ENCODE peak calls at places on chromosomes 13 and 19, in four cellular contexts. One of them, this sample, is unnamed.

GRCh38 chr19:2888739-2889224 is 11.9 kb upstream of the ZNF57 start:
- DNase-seq in colonic mucosa: no peak
- DNase-seq in anterior cingulate cortex: no peak
- DNase-seq in body of pancreas: no peak
- DNase-seq in this sample: peak

GRCh38 chr19:11137542-11138384 is 17.8 kb downstream of the SPC24 start:
- DNase-seq in colonic mucosa: peak
- DNase-seq in anterior cingulate cortex: peak
- DNase-seq in body of pancreas: peak
- DNase-seq in this sample: peak

GRCh38 chr19:291561-292280 is 518 bp upstream of the PLPP2 start:
- DNase-seq in colonic mucosa: peak
- DNase-seq in anterior cingulate cortex: no peak
- DNase-seq in body of pancreas: no peak
- DNase-seq in this sample: peak

GRCh38 chr13:48642061-48642460 is 11.7 kb upstream of the CYSLTR2 start:
- DNase-seq in colonic mucosa: no peak
- DNase-seq in anterior cingulate cortex: no peak
- DNase-seq in body of pancreas: no peak
- DNase-seq in this sample: no peak

GRCh38 chr13:33017410-33017929 is 1.2 kb downstream of the KL start:
- DNase-seq in colonic mucosa: peak
- DNase-seq in anterior cingulate cortex: no peak
- DNase-seq in body of pancreas: no peak
- DNase-seq in this sample: peak

GRCh38 chr13:110644892-110645521 is 29.7 kb downstream of the NAXD start:
- DNase-seq in colonic mucosa: peak
- DNase-seq in anterior cingulate cortex: peak
- DNase-seq in body of pancreas: peak
- DNase-seq in this sample: peak

GRCh38 chr13:83839158-83839557 is 43.1 kb downstream of the SLITRK1 start:
- DNase-seq in colonic mucosa: no peak
- DNase-seq in anterior cingulate cortex: no peak
- DNase-seq in body of pancreas: no peak
- DNase-seq in this sample: no peak

GRCh38 chr13:62337109-62337880 is 921.6 kb upstream of the PCDH20 start:
- DNase-seq in colonic mucosa: no peak
- DNase-seq in anterior cingulate cortex: no peak
- DNase-seq in body of pancreas: no peak
- DNase-seq in this sample: no peak

GRCh38 chr13:40149611-40150283 is 494.3 kb downstream of the COG6 start:
- DNase-seq in colonic mucosa: no peak
- DNase-seq in anterior cingulate cortex: no peak
- DNase-seq in body of pancreas: no peak
- DNase-seq in this sample: no peak

GRCh38 chr13:38821753-38822551 is 135.1 kb downstream of the FREM2 start:
- DNase-seq in colonic mucosa: no peak
- DNase-seq in anterior cingulate cortex: no peak
- DNase-seq in body of pancreas: no peak
- DNase-seq in this sample: no peak

GRCh38 chr19:518292-519231 is 11.3 kb downstream of the TPGS1 start:
- DNase-seq in colonic mucosa: no peak
- DNase-seq in anterior cingulate cortex: no peak
- DNase-seq in body of pancreas: no peak
- DNase-seq in this sample: peak

GRCh38 chr13:59846845-59847620 is 316.7 kb downstream of the DIAPH3 start:
- DNase-seq in colonic mucosa: no peak
- DNase-seq in anterior cingulate cortex: no peak
- DNase-seq in body of pancreas: no peak
- DNase-seq in this sample: no peak

GRCh38 chr19:5880604-5881078 is 10.3 kb upstream of the FUT5 start:
- DNase-seq in colonic mucosa: peak
- DNase-seq in anterior cingulate cortex: no peak
- DNase-seq in body of pancreas: peak
- DNase-seq in this sample: peak

GRCh38 chr13:102877285-102877684 is 31.5 kb downstream of the ERCC5 start:
- DNase-seq in colonic mucosa: no peak
- DNase-seq in anterior cingulate cortex: no peak
- DNase-seq in body of pancreas: no peak
- DNase-seq in this sample: no peak

GRCh38 chr19:58319241-58319640 is 7.6 kb upstream of the ZSCAN22 start:
- DNase-seq in colonic mucosa: no peak
- DNase-seq in anterior cingulate cortex: no peak
- DNase-seq in body of pancreas: no peak
- DNase-seq in this sample: no peak

GRCh38 chr19:12293771-12294307 is 844 bp downstream of the ZNF44 start:
- DNase-seq in colonic mucosa: peak
- DNase-seq in anterior cingulate cortex: peak
- DNase-seq in body of pancreas: peak
- DNase-seq in this sample: peak

GRCh38 chr13:82664183-82664582 is 1218.1 kb downstream of the SLITRK1 start:
- DNase-seq in colonic mucosa: no peak
- DNase-seq in anterior cingulate cortex: no peak
- DNase-seq in body of pancreas: no peak
- DNase-seq in this sample: no peak

GRCh38 chr19:2237051-2237868 is 636 bp downstream of the SF3A2 start:
- DNase-seq in colonic mucosa: no peak
- DNase-seq in anterior cingulate cortex: no peak
- DNase-seq in body of pancreas: no peak
- DNase-seq in this sample: no peak

GRCh38 chr13:78764665-78765064 is 105.7 kb upstream of the OBI1 start:
- DNase-seq in colonic mucosa: no peak
- DNase-seq in anterior cingulate cortex: no peak
- DNase-seq in body of pancreas: no peak
- DNase-seq in this sample: no peak

GRCh38 chr13:49539313-49539712 is 43.6 kb downstream of the PHF11 start:
- DNase-seq in colonic mucosa: no peak
- DNase-seq in anterior cingulate cortex: no peak
- DNase-seq in body of pancreas: no peak
- DNase-seq in this sample: no peak

GRCh38 chr19:45528744-45529453 is 21.6 kb downstream of the VASP start:
- DNase-seq in colonic mucosa: peak
- DNase-seq in anterior cingulate cortex: peak
- DNase-seq in body of pancreas: peak
- DNase-seq in this sample: peak

GRCh38 chr19:38657633-38658222 is 10.3 kb downstream of the ACTN4 start:
- DNase-seq in colonic mucosa: no peak
- DNase-seq in anterior cingulate cortex: no peak
- DNase-seq in body of pancreas: no peak
- DNase-seq in this sample: no peak

GRCh38 chr13:30364133-30364532 is 56.8 kb upstream of the KATNAL1 start:
- DNase-seq in colonic mucosa: no peak
- DNase-seq in anterior cingulate cortex: no peak
- DNase-seq in body of pancreas: no peak
- DNase-seq in this sample: no peak

GRCh38 chr19:4839192-4839591 is 7.7 kb upstream of the TICAM1 start:
- DNase-seq in colonic mucosa: no peak
- DNase-seq in anterior cingulate cortex: no peak
- DNase-seq in body of pancreas: no peak
- DNase-seq in this sample: no peak

GRCh38 chr13:38103851-38104250 is 234.3 kb upstream of the TRPC4 start:
- DNase-seq in colonic mucosa: no peak
- DNase-seq in anterior cingulate cortex: no peak
- DNase-seq in body of pancreas: no peak
- DNase-seq in this sample: no peak

GRCh38 chr13:63578796-63579195 is 2163.1 kb upstream of the PCDH20 start:
- DNase-seq in colonic mucosa: no peak
- DNase-seq in anterior cingulate cortex: no peak
- DNase-seq in body of pancreas: no peak
- DNase-seq in this sample: no peak

This sample was measured in transverse colon.